ENCODE peak calls at places on chromosome 11, in five cellular contexts. X is breast epithelium, C is transverse colon, A is GM12865, G is brain microvascular endothelial cell. V is an unnamed sample.

GRCh38 chr11:95659088-95659487 is 130.5 kb downstream of the FAM76B start:
- DNase-seq in X (no peak), C (no peak), A (no peak), G (peak), V (no peak)

GRCh38 chr11:90476442-90477007 is 253.7 kb upstream of the CHORDC1 start:
- DNase-seq in X (no peak), C (no peak), A (peak), G (peak), V (no peak)

GRCh38 chr11:96001037-96001436 is 77.1 kb upstream of the MTMR2 start:
- DNase-seq in X (no peak), C (peak), A (no peak), G (no peak), V (no peak)

GRCh38 chr11:124676386-124676785 is 2.7 kb downstream of the SPA17 start:
- DNase-seq in X (no peak), C (peak), A (no peak), G (peak), V (no peak)

GRCh38 chr11:18361154-18361553 is 33.2 kb upstream of the LDHA start:
- DNase-seq in X (no peak), C (no peak), A (no peak), G (no peak), V (no peak)

GRCh38 chr11:15197696-15198095 is 83.0 kb downstream of the INSC start:
- DNase-seq in X (no peak), C (no peak), A (no peak), G (no peak), V (no peak)

GRCh38 chr11:57680552-57680874 is 12.6 kb downstream of the ZDHHC5 start:
- DNase-seq in X (no peak), C (no peak), A (no peak), G (peak), V (no peak)

GRCh38 chr11:976431-977160 is 50.9 kb downstream of the AP2A2 start:
- DNase-seq in X (no peak), C (no peak), A (no peak), G (no peak), V (no peak)

GRCh38 chr11:133157180-133157579 is 375.1 kb downstream of the OPCML start:
- DNase-seq in X (no peak), C (no peak), A (no peak), G (no peak), V (no peak)

GRCh38 chr11:133163463-133164419 is 368.6 kb downstream of the OPCML start:
- DNase-seq in X (no peak), C (no peak), A (peak), G (peak), V (peak)

GRCh38 chr11:133160754-133161153 is 371.5 kb downstream of the OPCML start:
- DNase-seq in X (no peak), C (no peak), A (no peak), G (no peak), V (no peak)

GRCh38 chr11:133164986-133165385 is 367.3 kb downstream of the OPCML start:
- DNase-seq in X (no peak), C (no peak), A (no peak), G (no peak), V (no peak)

DNA sequence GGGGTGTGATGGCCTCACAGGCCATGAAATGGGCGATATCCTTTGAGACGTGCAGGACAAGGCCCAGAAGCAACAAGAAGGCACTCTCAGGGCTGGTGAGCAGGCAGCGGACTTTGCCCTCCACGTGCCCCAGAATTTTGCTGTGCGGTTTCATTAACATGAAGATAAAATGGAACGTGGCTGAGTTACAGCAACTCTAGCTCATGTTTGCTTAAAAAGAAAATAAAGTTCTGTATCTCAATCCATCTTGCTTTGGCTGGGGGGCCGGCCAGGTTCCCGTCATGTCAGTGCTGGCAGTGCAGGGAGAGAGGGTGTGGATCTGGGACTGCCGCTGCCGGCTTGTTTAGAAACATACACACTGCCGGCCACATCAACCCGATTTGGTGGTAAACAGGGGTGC is 370.1 kb downstream of the OPCML start:
- DNase-seq in X (no peak), C (peak), A (no peak), G (no peak), V (no peak)
- TF ChIP-seq CTCF in X (no peak), C (no peak), A (no peak), G (no peak), V (no peak)

GRCh38 chr11:70942593-70942992 is 309.8 kb downstream of the SHANK2 start:
- DNase-seq in X (no peak), C (no peak), A (peak), G (no peak), V (no peak)
- TF ChIP-seq CTCF in X (no peak), C (no peak), A (peak), G (peak), V (no peak)

DNA sequence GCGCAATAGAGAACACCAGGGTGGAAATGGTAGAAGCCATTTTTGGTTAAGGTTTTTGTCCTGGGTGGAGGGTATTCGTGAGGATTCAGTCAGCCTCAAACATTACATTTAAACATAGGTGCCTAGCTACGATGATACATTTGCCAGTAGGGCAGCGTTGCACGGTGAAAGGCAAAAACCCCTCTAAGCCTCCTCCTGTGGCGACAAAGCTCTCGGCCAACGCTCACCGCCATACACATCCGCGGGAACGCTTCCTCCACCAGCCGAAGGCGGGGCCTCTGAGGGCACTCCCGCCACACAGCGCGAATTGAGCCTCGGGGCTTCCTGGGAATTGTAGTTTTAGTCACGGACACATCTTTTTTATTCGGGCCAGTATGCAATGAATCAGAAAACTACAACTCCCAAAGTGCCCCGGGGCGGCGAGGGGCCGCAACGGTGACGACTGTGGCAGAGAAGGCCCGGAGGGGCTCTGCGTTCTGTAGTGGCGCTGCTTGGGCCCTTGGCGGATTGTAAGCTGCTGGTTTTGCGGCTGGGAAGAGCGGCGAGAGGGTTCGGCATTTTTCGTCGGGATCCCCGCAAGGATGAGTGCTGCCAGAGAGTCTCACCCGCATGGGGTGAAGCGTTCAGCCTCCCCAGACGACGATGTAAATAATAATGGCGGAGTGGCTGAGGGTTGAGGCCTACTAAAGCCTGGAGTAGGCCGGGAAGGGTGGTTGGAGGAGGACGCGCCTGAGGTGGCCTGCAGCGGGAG is at the start of gene C11orf58:
- DNase-seq in X (peak), C (peak), A (peak), G (peak), V (peak)
- TF ChIP-seq CTCF in X (no peak), C (no peak), A (no peak), G (peak), V (no peak)

GRCh38 chr11:87281496-87281895 is 243.8 kb downstream of the TMEM135 start:
- DNase-seq in X (no peak), C (no peak), A (no peak), G (peak), V (no peak)
- TF ChIP-seq CTCF in X (no peak), C (peak), A (no peak), G (peak), V (no peak)

GRCh38 chr11:21625982-21626381 is 566.9 kb upstream of the ANO5 start:
- DNase-seq in X (no peak), C (peak), A (no peak), G (no peak), V (no peak)
- TF ChIP-seq CTCF in X (no peak), C (no peak), A (no peak), G (no peak), V (no peak)